ENCODE peak calls at places on chromosomes 11 and 22, in ten cellular contexts. A, K, Q, B, I, X, J, Y, U and W are unnamed samples.

GRCh38 chr22:43742551-43742950 is 69.6 kb downstream of the EFCAB6 start:
- DNase-seq in A (no peak), K (no peak), Q (no peak), B (no peak), I (no peak), X (no peak), J (no peak), Y (no peak), U (no peak), W (no peak)

GRCh38 chr11:76083563-76084451 is 122.5 kb downstream of the WNT11 start:
- DNase-seq in A (no peak), K (no peak), Q (no peak), B (no peak), I (peak), X (no peak), J (no peak), Y (no peak), U (no peak), W (no peak)

GRCh38 chr11:5300246-5300645 is 1.5 kb downstream of the OR51B4 start:
- DNase-seq in A (no peak), K (no peak), Q (no peak), B (no peak), I (peak), X (no peak), J (no peak), Y (no peak), U (no peak), W (no peak)

GRCh38 chr22:42307806-42308563 is 37.5 kb upstream of the TCF20 start:
- DNase-seq in A (no peak), K (no peak), Q (no peak), B (no peak), I (no peak), X (no peak), J (no peak), Y (no peak), U (no peak), W (no peak)

GRCh38 chr22:49448546-49448945 is 379.1 kb downstream of the BRD1 start:
- DNase-seq in A (no peak), K (no peak), Q (no peak), B (no peak), I (no peak), X (no peak), J (no peak), Y (no peak), U (no peak), W (no peak)

GRCh38 chr22:25702046-25702445 is 39.9 kb upstream of the MYO18B start:
- DNase-seq in A (peak), K (no peak), Q (peak), B (no peak), I (peak), X (no peak), J (no peak), Y (no peak), U (no peak), W (no peak)

GRCh38 chr22:27919943-27920755 is 1.1 kb upstream of the PITPNB start:
- DNase-seq in A (no peak), K (no peak), Q (no peak), B (no peak), I (peak), X (peak), J (no peak), Y (no peak), U (no peak), W (no peak)

GRCh38 chr22:30502911-30503310 is 2.6 kb downstream of the SEC14L4 start:
- DNase-seq in A (no peak), K (no peak), Q (no peak), B (no peak), I (no peak), X (no peak), J (no peak), Y (no peak), U (no peak), W (no peak)

GRCh38 chr11:3120071-3120792 is 44.9 kb downstream of the OSBPL5 start:
- DNase-seq in A (no peak), K (peak), Q (no peak), B (no peak), I (no peak), X (no peak), J (no peak), Y (no peak), U (no peak), W (no peak)

GRCh38 chr11:17273668-17274321 is 2.7 kb upstream of the NUCB2 start:
- DNase-seq in A (no peak), K (no peak), Q (no peak), B (no peak), I (peak), X (no peak), J (no peak), Y (no peak), U (no peak), W (no peak)

GRCh38 chr11:72860010-72860409 is 45.8 kb downstream of the ATG16L2 start:
- DNase-seq in A (no peak), K (no peak), Q (no peak), B (no peak), I (no peak), X (no peak), J (no peak), Y (no peak), U (no peak), W (no peak)

GRCh38 chr11:22472306-22472705 is 134.1 kb downstream of the SLC17A6 start:
- DNase-seq in A (no peak), K (no peak), Q (no peak), B (no peak), I (peak), X (no peak), J (no peak), Y (no peak), U (no peak), W (no peak)

GRCh38 chr11:118435233-118435892 is 929 bp upstream of the KMT2A start:
- DNase-seq in A (peak), K (peak), Q (no peak), B (peak), I (peak), X (peak), J (peak), Y (peak), U (no peak), W (no peak)

GRCh38 chr11:61350803-61351202 is 10.9 kb downstream of the CYB561A3 start:
- DNase-seq in A (no peak), K (no peak), Q (no peak), B (no peak), I (no peak), X (no peak), J (no peak), Y (no peak), U (no peak), W (no peak)

GRCh38 chr11:13776134-13776815 is 107.8 kb downstream of the FAR1 start:
- DNase-seq in A (no peak), K (peak), Q (no peak), B (peak), I (peak), X (no peak), J (no peak), Y (no peak), U (peak), W (no peak)

GRCh38 chr11:109605006-109605405 is 183.0 kb downstream of the C11orf87 start:
- DNase-seq in A (no peak), K (no peak), Q (no peak), B (no peak), I (no peak), X (no peak), J (no peak), Y (no peak), U (no peak), W (no peak)

GRCh38 chr11:116225784-116226410 is 546.9 kb downstream of the BUD13 start:
- DNase-seq in A (no peak), K (no peak), Q (no peak), B (no peak), I (peak), X (no peak), J (no peak), Y (no peak), U (no peak), W (no peak)